ENCODE peak calls at places on chromosomes 2 and 18, in four cellular contexts. One of them, this sample, is unnamed.
A peak's percentile ranks its signal among the peaks of the same experiment; 100 is the strongest.

GRCh38 chr18:9058426-9058825 is 44.1 kb upstream of the NDUFV2 start:
- DNase-seq in ovary: no peak
- DNase-seq in GM23248: no peak
- DNase-seq in right lobe of liver: no peak
- DNase-seq in this sample: no peak

GRCh38 chr18:34936772-34937171 is 104.4 kb upstream of the MAPRE2 start:
- DNase-seq in GM23248: no peak
- DNase-seq in ovary: no peak
- DNase-seq in right lobe of liver: no peak
- DNase-seq in this sample: no peak

GRCh38 chr2:23824777-23825212 is 102.1 kb downstream of the ATAD2B start:
- DNase-seq in GM23248: peak; percentile 69
- DNase-seq in ovary: no peak
- DNase-seq in right lobe of liver: no peak
- DNase-seq in this sample: no peak

GRCh38 chr2:8023241-8023640 is 658.6 kb upstream of the ID2 start:
- DNase-seq in ovary: no peak
- DNase-seq in GM23248: no peak
- DNase-seq in right lobe of liver: no peak
- DNase-seq in this sample: no peak

GRCh38 chr2:15911686-15912085 is 28.7 kb upstream of the MYCN start:
- DNase-seq in right lobe of liver: no peak
- DNase-seq in GM23248: no peak
- DNase-seq in ovary: no peak
- DNase-seq in this sample: no peak

GRCh38 chr2:128325665-128326181 is 7.1 kb upstream of the HS6ST1 start:
- DNase-seq in right lobe of liver: peak; percentile 83
- DNase-seq in GM23248: no peak
- DNase-seq in ovary: peak; percentile 25
- DNase-seq in this sample: peak; percentile 41

GRCh38 chr2:183105402-183106134 is 18.7 kb upstream of the NUP35 start:
- DNase-seq in GM23248: peak; percentile 42
- DNase-seq in ovary: no peak
- DNase-seq in right lobe of liver: no peak
- DNase-seq in this sample: no peak

GRCh38 chr2:224944707-224945106 is 97.6 kb downstream of the DOCK10 start:
- DNase-seq in GM23248: no peak
- DNase-seq in ovary: no peak
- DNase-seq in right lobe of liver: no peak
- DNase-seq in this sample: no peak

GRCh38 chr2:239296020-239296932 is 104.5 kb downstream of the HDAC4 start:
- DNase-seq in ovary: peak; percentile 20
- DNase-seq in GM23248: no peak
- DNase-seq in right lobe of liver: peak; percentile 88
- DNase-seq in this sample: no peak

GRCh38 chr2:37000273-37000780 is 34.0 kb upstream of the STRN start:
- DNase-seq in ovary: no peak
- DNase-seq in right lobe of liver: no peak
- DNase-seq in GM23248: peak; percentile 3
- DNase-seq in this sample: no peak

GRCh38 chr2:177063331-177063730 is 149.3 kb upstream of the HNRNPA3 start:
- DNase-seq in ovary: no peak
- DNase-seq in GM23248: no peak
- DNase-seq in right lobe of liver: no peak
- DNase-seq in this sample: no peak

GRCh38 chr2:55054476-55054875 is 4.2 kb upstream of the RTN4 start:
- DNase-seq in ovary: no peak
- DNase-seq in GM23248: no peak
- DNase-seq in right lobe of liver: no peak
- DNase-seq in this sample: no peak

GRCh38 chr2:38417745-38418689 is 40.9 kb upstream of the ATL2 start:
- DNase-seq in right lobe of liver: no peak
- DNase-seq in GM23248: no peak
- DNase-seq in ovary: no peak
- DNase-seq in this sample: no peak

GRCh38 chr2:161999331-161999730 is 74.7 kb downstream of the DPP4 start:
- DNase-seq in GM23248: no peak
- DNase-seq in right lobe of liver: no peak
- DNase-seq in ovary: no peak
- DNase-seq in this sample: no peak

GRCh38 chr2:160144278-160144990 is 55.6 kb downstream of the ITGB6 start:
- DNase-seq in GM23248: no peak
- DNase-seq in ovary: no peak
- DNase-seq in right lobe of liver: no peak
- DNase-seq in this sample: no peak

GRCh38 chr2:204737296-204737695 is 192.0 kb downstream of the PARD3B start:
- DNase-seq in GM23248: no peak
- DNase-seq in right lobe of liver: no peak
- DNase-seq in ovary: no peak
- DNase-seq in this sample: no peak

GRCh38 chr2:17752892-17753802 is 463 bp downstream of the SMC6 start:
- DNase-seq in right lobe of liver: peak; percentile 78
- DNase-seq in GM23248: peak; percentile 64
- DNase-seq in ovary: no peak
- DNase-seq in this sample: no peak

GRCh38 chr2:20617892-20618467 is 32.9 kb downstream of the HS1BP3 start:
- DNase-seq in ovary: peak; percentile 98
- DNase-seq in right lobe of liver: peak; percentile 99
- DNase-seq in GM23248: peak; percentile 99
- DNase-seq in this sample: peak; percentile 93

GRCh38 chr2:134031539-134031938 is 222.3 kb upstream of the MGAT5 start:
- DNase-seq in right lobe of liver: no peak
- DNase-seq in ovary: no peak
- DNase-seq in GM23248: no peak
- DNase-seq in this sample: no peak

GRCh38 chr2:218631837-218632236 is 24.1 kb downstream of the PLCD4 start:
- DNase-seq in GM23248: peak; percentile 31
- DNase-seq in ovary: no peak
- DNase-seq in right lobe of liver: no peak
- DNase-seq in this sample: no peak

DNA sequence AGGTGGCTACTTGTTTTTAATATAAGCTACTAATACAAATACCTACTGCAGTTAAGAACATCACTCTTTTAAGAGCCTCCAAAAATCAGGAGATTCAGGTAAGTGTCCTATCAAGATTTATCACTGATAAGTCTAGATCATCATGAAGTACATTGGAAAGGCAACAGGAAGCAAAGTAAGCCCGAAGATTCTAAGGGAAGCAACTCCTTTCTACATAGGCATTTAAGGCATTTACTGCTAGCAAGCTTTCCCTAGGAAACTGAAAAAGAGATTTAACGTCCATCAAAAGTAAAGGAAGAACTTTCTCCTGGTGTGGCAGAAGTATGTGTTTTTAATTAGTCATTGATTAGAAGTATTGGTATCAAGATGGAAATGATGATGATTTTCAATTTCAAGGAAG is 3.7 kb downstream of the STK17B start:
- DNase-seq in ovary: no peak
- DNase-seq in GM23248: no peak
- DNase-seq in right lobe of liver: no peak
- DNase-seq in this sample: no peak
- H3K27ac ChIP-seq in ovary: no peak overlapping the region
- H3K27ac ChIP-seq in GM23248: no peak overlapping the region
- H3K27ac ChIP-seq in right lobe of liver: no peak overlapping the region
- H3K27ac ChIP-seq in this sample: no peak overlapping the region

GRCh38 chr2:237627463-237628321 is at the start of gene LRRFIP1:
- DNase-seq in ovary: peak; percentile 57
- DNase-seq in right lobe of liver: peak; percentile 59
- DNase-seq in GM23248: peak; percentile 63
- DNase-seq in this sample: no peak
- H3K4me3 ChIP-seq in ovary: peak within 1 kb of the TSS; percentile 87
- H3K4me3 ChIP-seq in right lobe of liver: peak within 1 kb of the TSS; percentile 43
- H3K4me3 ChIP-seq in GM23248: peak within 1 kb of the TSS; percentile 76
- H3K4me3 ChIP-seq in this sample: peak within 1 kb of the TSS; percentile 49

DNA sequence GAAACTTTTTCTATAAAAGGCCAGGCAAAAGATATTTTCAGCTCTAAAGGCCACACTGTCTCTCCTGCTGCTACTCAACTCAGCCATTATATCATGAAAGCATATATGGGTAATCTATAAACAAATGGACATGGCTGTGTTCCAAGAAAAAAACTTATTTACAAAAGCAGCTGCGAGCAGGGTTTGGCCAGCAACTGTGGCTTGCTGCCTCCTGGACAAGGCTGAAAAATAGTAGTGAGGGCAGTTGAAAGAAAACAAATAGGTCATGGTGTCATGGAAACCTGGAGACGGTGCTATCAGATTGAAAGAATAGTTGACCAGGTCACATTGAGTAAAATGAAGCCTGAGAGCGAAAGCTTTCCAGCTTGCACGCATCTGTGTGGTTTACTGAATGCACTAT is 89.2 kb upstream of the LRATD1 start:
- DNase-seq in right lobe of liver: no peak
- DNase-seq in GM23248: no peak
- DNase-seq in ovary: no peak
- DNase-seq in this sample: no peak
- H3K27ac ChIP-seq in right lobe of liver: no peak overlapping the region
- H3K27ac ChIP-seq in GM23248: no peak overlapping the region
- H3K27ac ChIP-seq in ovary: no peak overlapping the region
- H3K27ac ChIP-seq in this sample: no peak overlapping the region

GRCh38 chr18:75071866-75072671 is 136.9 kb downstream of the PTGR3 start:
- DNase-seq in GM23248: no peak
- DNase-seq in ovary: no peak
- DNase-seq in right lobe of liver: no peak
- DNase-seq in this sample: no peak
- H3K4me3 ChIP-seq in GM23248: no peak overlapping the region
- H3K4me3 ChIP-seq in ovary: no peak overlapping the region
- H3K4me3 ChIP-seq in right lobe of liver: no peak overlapping the region
- H3K4me3 ChIP-seq in this sample: no peak overlapping the region

DNA sequence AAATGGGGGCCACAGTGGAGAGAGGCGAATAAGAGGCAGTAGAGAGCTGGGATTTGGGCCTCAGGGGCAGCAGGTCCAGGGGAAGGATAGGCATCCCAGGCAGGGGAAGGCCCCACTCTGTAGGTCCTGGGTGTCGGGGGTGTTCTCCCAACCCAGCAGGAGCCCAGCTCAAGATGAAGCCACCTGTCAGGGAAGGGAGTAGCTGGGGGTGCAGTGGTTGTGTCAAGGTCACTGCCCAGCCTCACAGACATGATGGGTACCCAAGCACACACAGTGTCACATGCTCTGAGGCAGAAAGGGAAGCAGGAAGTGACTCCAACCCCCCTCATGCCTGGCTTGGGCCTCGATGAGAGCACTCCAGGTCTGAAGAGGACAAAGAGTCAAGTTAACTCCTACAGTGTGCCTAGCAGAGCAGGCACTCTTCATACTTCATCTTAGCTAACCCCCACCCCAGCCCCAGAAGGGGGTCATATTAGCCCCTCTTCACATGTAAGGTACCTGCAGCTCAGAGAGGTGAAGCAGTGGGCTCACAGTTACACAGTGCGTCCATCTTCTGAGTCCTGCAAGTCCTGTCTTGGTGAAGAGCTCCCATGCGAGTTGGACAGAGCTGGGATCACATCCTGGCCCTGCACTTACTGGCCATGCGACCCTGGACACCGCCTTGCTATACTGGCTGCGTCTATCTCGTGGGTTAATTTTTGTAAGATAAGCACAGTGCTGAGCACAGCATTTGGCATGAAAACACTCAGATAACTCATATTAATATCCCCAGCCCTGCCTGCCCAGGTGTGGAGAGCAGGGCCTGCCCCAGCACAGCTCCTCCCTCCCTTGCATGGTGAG is 72.6 kb upstream of the DAPL1 start:
- DNase-seq in GM23248: no peak
- DNase-seq in ovary: no peak
- DNase-seq in right lobe of liver: no peak
- DNase-seq in this sample: no peak
- H3K27ac ChIP-seq in GM23248: no peak overlapping the region
- H3K27ac ChIP-seq in ovary: no peak overlapping the region
- H3K27ac ChIP-seq in right lobe of liver: no peak overlapping the region
- H3K27ac ChIP-seq in this sample: no peak overlapping the region

GRCh38 chr2:236174608-236175001 is 6.4 kb upstream of the GBX2 start:
- DNase-seq in right lobe of liver: no peak
- DNase-seq in GM23248: no peak
- DNase-seq in ovary: no peak
- DNase-seq in this sample: peak; percentile 8

GRCh38 chr2:236171213-236172201 is 3.3 kb upstream of the GBX2 start:
- DNase-seq in ovary: no peak
- DNase-seq in right lobe of liver: no peak
- DNase-seq in GM23248: no peak
- DNase-seq in this sample: no peak

GRCh38 chr2:236172238-236172865 is 4.2 kb upstream of the GBX2 start:
- DNase-seq in right lobe of liver: no peak
- DNase-seq in ovary: no peak
- DNase-seq in GM23248: no peak
- DNase-seq in this sample: no peak

GRCh38 chr2:236173734-236174607 is 5.8 kb upstream of the GBX2 start:
- DNase-seq in right lobe of liver: no peak
- DNase-seq in ovary: no peak
- DNase-seq in GM23248: no peak
- DNase-seq in this sample: peak; percentile 14

GRCh38 chr2:236172866-236173733 is 4.9 kb upstream of the GBX2 start:
- DNase-seq in GM23248: no peak
- DNase-seq in ovary: no peak
- DNase-seq in right lobe of liver: no peak
- DNase-seq in this sample: no peak
- H3K4me3 ChIP-seq in GM23248: no peak overlapping the region
- H3K4me3 ChIP-seq in ovary: no peak overlapping the region
- H3K4me3 ChIP-seq in right lobe of liver: no peak overlapping the region
- H3K4me3 ChIP-seq in this sample: no peak overlapping the region

DNA sequence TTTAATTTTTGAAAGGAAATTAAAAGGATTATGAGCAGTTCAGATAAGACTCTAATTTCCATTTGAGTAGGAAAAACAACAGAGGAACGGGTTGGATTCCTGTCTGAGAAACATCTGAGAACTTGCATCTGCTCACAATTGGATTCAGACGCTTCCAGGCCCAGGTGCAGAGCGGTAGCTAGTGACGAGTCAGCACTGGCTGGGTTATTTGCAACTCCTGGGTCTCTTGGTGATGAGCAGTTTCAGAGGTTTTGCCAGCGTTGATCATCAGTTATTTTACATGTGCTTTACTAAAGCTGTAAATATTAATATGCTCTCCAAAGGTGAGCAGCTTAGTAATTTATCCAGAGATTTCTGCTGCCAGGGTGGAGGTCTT is 39.0 kb upstream of the B3GNT7 start:
- DNase-seq in ovary: no peak
- DNase-seq in GM23248: no peak
- DNase-seq in right lobe of liver: no peak
- DNase-seq in this sample: no peak
- H3K27ac ChIP-seq in ovary: no peak overlapping the region
- H3K27ac ChIP-seq in GM23248: no peak overlapping the region
- H3K27ac ChIP-seq in right lobe of liver: no peak overlapping the region
- H3K27ac ChIP-seq in this sample: peak overlapping the region; percentile 8

DNA sequence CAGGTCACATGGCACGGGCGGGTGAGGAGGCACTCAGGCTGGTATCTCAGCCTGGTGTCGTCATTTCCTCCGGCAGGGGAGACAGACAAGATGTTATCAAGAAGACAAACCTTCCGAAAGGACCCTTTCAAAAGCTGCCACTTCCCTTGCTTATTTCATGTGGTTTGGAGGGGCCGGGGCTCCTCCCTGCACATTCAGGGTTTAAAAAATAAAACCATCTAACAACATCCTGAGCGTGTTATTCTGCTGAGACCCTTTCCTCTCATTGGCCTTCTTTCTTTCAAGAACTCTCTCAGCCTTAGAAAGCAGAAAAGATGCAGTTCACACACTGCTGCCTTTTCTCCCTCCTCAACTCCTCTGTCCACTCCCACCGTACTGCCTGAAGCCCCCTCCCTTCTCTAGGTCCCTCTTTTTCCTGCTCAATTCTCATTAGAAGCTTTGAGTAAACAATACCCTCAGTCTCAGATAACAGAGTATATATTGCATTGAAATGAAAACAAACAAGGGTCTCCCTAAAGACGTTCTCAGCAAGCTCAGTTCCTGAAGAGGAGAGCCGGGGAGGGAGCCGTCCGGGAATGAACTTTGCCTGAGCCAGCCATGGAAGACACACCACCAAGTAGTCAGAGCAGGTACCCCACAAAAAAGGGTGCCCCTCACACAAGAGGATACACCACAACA is 9.8 kb downstream of the SMAD7 start:
- DNase-seq in right lobe of liver: no peak
- DNase-seq in GM23248: no peak
- DNase-seq in ovary: peak; percentile 27
- DNase-seq in this sample: no peak
- H3K4me3 ChIP-seq in right lobe of liver: no peak overlapping the region
- H3K4me3 ChIP-seq in GM23248: no peak overlapping the region
- H3K4me3 ChIP-seq in ovary: no peak overlapping the region
- H3K4me3 ChIP-seq in this sample: no peak overlapping the region

This sample was measured in dorsolateral prefrontal cortex.